ENCODE peak calls at places on chromosomes 11 and 22, in six cellular contexts. L is lower lobe of right lung; O is midbrain; Q is HTR-8/SVneo; J is stimulated activated CD8-positive, alpha-beta memory T cell treated with anti-CD3 and anti-CD28 coated beads, Interleukin-7, amount 100 ng/mL, for 24 hours; P is stimulated activated CD4-positive, alpha-beta T cell treated with anti-CD3 and anti-CD28 coated beads, TNF-alpha, amount 100 ng/mL, for 1 hour. A is an unnamed sample.

GRCh38 chr22:36258750-36259619 is 6.1 kb downstream of the APOL1 start:
- DNase-seq in L (peak), O (no peak), Q (no peak), J (no peak), P (no peak), A (peak)

GRCh38 chr11:122197055-122197987 is 81.3 kb upstream of the BLID start:
- DNase-seq in L (no peak), O (no peak), Q (peak), J (no peak), P (no peak), A (peak)

GRCh38 chr11:57321996-57322880 is 2.5 kb downstream of the TNKS1BP1 start:
- DNase-seq in L (peak), O (peak), Q (peak), J (no peak), P (no peak), A (peak)

GRCh38 chr11:124077266-124077665 is 36.1 kb upstream of the OR10G7 start:
- DNase-seq in L (no peak), O (no peak), Q (no peak), J (no peak), P (no peak), A (no peak)

GRCh38 chr11:85170184-85170583 is 457.0 kb downstream of the DLG2 start:
- DNase-seq in L (no peak), O (no peak), Q (no peak), J (no peak), P (no peak), A (no peak)

GRCh38 chr11:21511835-21512440 is 680.9 kb upstream of the ANO5 start:
- DNase-seq in L (peak), O (peak), Q (peak), J (peak), P (no peak), A (no peak)

GRCh38 chr11:46393231-46393616 is 1.6 kb upstream of the CHRM4 start:
- DNase-seq in L (no peak), O (no peak), Q (no peak), J (no peak), P (no peak), A (no peak)

GRCh38 chr22:17638182-17638431 is 450 bp upstream of the BCL2L13 start:
- DNase-seq in L (no peak), O (no peak), Q (peak), J (no peak), P (no peak), A (no peak)

GRCh38 chr11:99246199-99246598 is 225.4 kb downstream of the CNTN5 start:
- DNase-seq in L (no peak), O (no peak), Q (no peak), J (no peak), P (no peak), A (no peak)

GRCh38 chr11:121722431-121723256 is 269.9 kb upstream of the SORL1-AS1 start:
- DNase-seq in L (peak), O (peak), Q (peak), J (no peak), P (no peak), A (peak)

GRCh38 chr22:42077486-42078125 is 1.9 kb upstream of the SMDT1 start:
- DNase-seq in L (no peak), O (no peak), Q (no peak), J (no peak), P (no peak), A (no peak)

GRCh38 chr11:115264278-115264677 is 239.9 kb downstream of the CADM1 start:
- DNase-seq in L (no peak), O (no peak), Q (no peak), J (no peak), P (no peak), A (no peak)

GRCh38 chr22:49992921-49993648 is 19.5 kb downstream of the IL17REL start:
- DNase-seq in L (peak), O (peak), Q (no peak), J (peak), P (peak), A (peak)

GRCh38 chr11:108223449-108224149 is 732 bp downstream of the ATM start:
- DNase-seq in L (no peak), O (no peak), Q (no peak), J (no peak), P (no peak), A (no peak)

GRCh38 chr11:20112291-20113146 is 47.8 kb downstream of the DBX1 start:
- DNase-seq in L (no peak), O (peak), Q (peak), J (no peak), P (no peak), A (peak)

GRCh38 chr11:34501962-34502361 is 11.6 kb downstream of the ELF5 start:
- DNase-seq in L (no peak), O (no peak), Q (no peak), J (no peak), P (no peak), A (no peak)

GRCh38 chr11:72735495-72736027 is 16.6 kb downstream of the ARAP1 start:
- DNase-seq in L (no peak), O (no peak), Q (peak), J (no peak), P (no peak), A (peak)

GRCh38 chr11:113436672-113437252 is 38.4 kb downstream of the DRD2 start:
- DNase-seq in L (no peak), O (no peak), Q (no peak), J (no peak), P (no peak), A (no peak)

GRCh38 chr22:19105867-19106802 is 16.1 kb downstream of the DGCR2 start:
- DNase-seq in L (no peak), O (no peak), Q (no peak), J (no peak), P (no peak), A (peak)

GRCh38 chr11:92739020-92739419 is 230.4 kb upstream of the MTNR1B start:
- DNase-seq in L (no peak), O (no peak), Q (no peak), J (no peak), P (no peak), A (no peak)

GRCh38 chr11:60396790-60397189 is 531 bp downstream of the MS4A14 start:
- DNase-seq in L (no peak), O (peak), Q (no peak), J (no peak), P (no peak), A (no peak)

GRCh38 chr11:24861440-24861839 is 364.6 kb downstream of the LUZP2 start:
- DNase-seq in L (no peak), O (no peak), Q (no peak), J (no peak), P (no peak), A (no peak)

GRCh38 chr11:66343176-66343575 is 1.7 kb downstream of the BRMS1 start:
- DNase-seq in L (peak), O (no peak), Q (no peak), J (no peak), P (no peak), A (no peak)

GRCh38 chr22:42994917-42995562 is 19.9 kb downstream of the PACSIN2 start:
- DNase-seq in L (peak), O (peak), Q (no peak), J (no peak), P (no peak), A (no peak)

GRCh38 chr22:31829505-31829904 is 75.7 kb downstream of the DEPDC5 start:
- DNase-seq in L (no peak), O (no peak), Q (peak), J (peak), P (no peak), A (peak)

GRCh38 chr11:128179512-128179911 is 407.8 kb downstream of the ETS1 start:
- DNase-seq in L (no peak), O (no peak), Q (no peak), J (no peak), P (no peak), A (no peak)

GRCh38 chr11:123122341-123122740 is 60.4 kb upstream of the HSPA8 start:
- DNase-seq in L (no peak), O (no peak), Q (no peak), J (no peak), P (no peak), A (peak)

A was measured in dermis microvascular lymphatic vessel endothelial cell.